ENCODE peak calls at places on chromosomes 7 and 10, in seven cellular contexts. Z is heart right ventricle, A is GM12865, G is hepatocyte, K is psoas muscle, Q is left ventricle myocardium inferior, P is right atrium auricular region. V is an unnamed sample.
A peak's percentile ranks its signal among the peaks of the same experiment; 100 is the strongest.

GRCh38 chr7:106139253-106140251 is 27.4 kb upstream of the SYPL1 start:
- DNase-seq in G (peak; percentile 48), P (no peak), Q (no peak), K (peak; percentile 68), A (no peak), Z (no peak), V (no peak)

GRCh38 chr10:48506147-48506917 is 98.5 kb downstream of the ARHGAP22 start:
- DNase-seq in K (no peak), A (peak; percentile 66), P (peak; percentile 50), G (peak; percentile 57), Z (no peak), Q (no peak), V (no peak)

GRCh38 chr10:22334414-22335203 is 10.7 kb upstream of the SPAG6 start:
- DNase-seq in K (peak; percentile 50), G (peak; percentile 66), Z (peak; percentile 23), A (no peak), P (no peak), Q (no peak), V (no peak)

GRCh38 chr10:122239578-122240257 is 31.4 kb upstream of the BTBD16 start:
- DNase-seq in K (no peak), P (no peak), G (no peak), A (no peak), Z (no peak), Q (no peak), V (peak; percentile 35)

GRCh38 chr10:74078037-74078436 is 72.6 kb downstream of the AP3M1 start:
- DNase-seq in K (no peak), G (no peak), Q (no peak), Z (no peak), A (peak; percentile 24), P (no peak), V (no peak)

GRCh38 chr7:40698214-40698920 is 563.6 kb downstream of the SUGCT start:
- DNase-seq in K (no peak), A (no peak), G (no peak), P (no peak), Q (no peak), Z (no peak), V (no peak)

GRCh38 chr10:25078659-25079429 is 62.4 kb downstream of the THNSL1 start:
- DNase-seq in K (no peak), Z (no peak), G (peak; percentile 43), A (no peak), P (no peak), Q (no peak), V (peak; percentile 8)

GRCh38 chr10:80168679-80169380 is 36.3 kb downstream of the PLAC9 start:
- DNase-seq in K (peak; percentile 67), Z (no peak), G (no peak), P (no peak), Q (no peak), A (peak; percentile 38), V (no peak)

GRCh38 chr10:28217848-28218247 is 85.0 kb downstream of the MPP7 start:
- DNase-seq in K (no peak), Q (no peak), P (no peak), Z (no peak), A (no peak), G (no peak), V (peak; percentile 86)

GRCh38 chr7:24381919-24382505 is 98.0 kb downstream of the NPY start:
- DNase-seq in P (no peak), A (peak; percentile 62), G (peak; percentile 54), Q (no peak), Z (no peak), K (no peak), V (no peak)

GRCh38 chr10:34305189-34305588 is 509.9 kb downstream of the PARD3 start:
- DNase-seq in P (no peak), A (peak; percentile 26), K (no peak), Z (no peak), Q (no peak), G (peak; percentile 82), V (no peak)

GRCh38 chr10:80739963-80740715 is 202.4 kb downstream of the SH2D4B start:
- DNase-seq in G (no peak), K (no peak), A (no peak), Z (no peak), P (peak; percentile 32), Q (no peak), V (no peak)

GRCh38 chr7:109343662-109344061 is 774.0 kb downstream of the DNAJB9 start:
- DNase-seq in Q (no peak), K (no peak), A (no peak), Z (no peak), P (no peak), G (no peak), V (no peak)

GRCh38 chr10:7410306-7410799 is 481 bp downstream of the SFMBT2 start:
- DNase-seq in K (no peak), Z (peak; percentile 41), A (peak; percentile 34), Q (peak; percentile 25), G (peak; percentile 33), P (no peak), V (no peak)

DNA sequence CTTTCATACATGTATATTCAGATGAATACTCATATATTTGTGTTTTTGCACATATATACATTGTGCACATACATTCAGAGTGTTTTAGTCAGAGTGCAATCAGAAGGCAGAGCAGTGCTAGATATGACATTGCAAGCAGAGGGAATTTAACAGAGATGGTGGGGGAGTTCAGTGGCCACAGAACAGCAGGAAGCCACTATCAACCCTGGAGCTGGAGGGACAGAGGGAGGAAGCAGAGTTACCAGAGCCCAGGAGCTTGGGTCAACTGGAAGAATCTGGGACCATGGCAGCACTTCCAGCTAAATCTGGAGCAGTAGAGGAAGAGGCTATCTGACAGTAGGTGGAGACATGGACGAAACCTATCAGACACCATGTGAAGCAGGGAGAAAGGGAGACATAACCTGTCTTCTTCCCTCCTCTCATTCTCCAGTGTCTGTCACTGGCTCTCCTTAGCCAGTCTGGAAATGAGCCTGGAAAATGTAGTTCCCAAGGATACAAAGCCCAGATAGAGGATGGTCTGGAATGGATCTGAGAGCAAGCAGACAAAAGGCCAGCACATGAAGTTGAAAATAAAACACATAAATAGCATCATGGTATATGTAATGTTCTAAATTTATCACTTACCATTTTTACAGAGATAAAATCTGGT is 33.6 kb upstream of the HERPUD2 start:
- DNase-seq in P (no peak), K (no peak), Q (no peak), G (no peak), A (peak; percentile 49), Z (no peak), V (no peak)
- TF ChIP-seq CTCF in P (no peak), K (no peak), Q (no peak), G (no peak), A (no peak), Z (no peak), V (no peak)

GRCh38 chr7:88009651-88010050 is 75.6 kb downstream of the ADAM22 start:
- DNase-seq in P (no peak), A (no peak), G (no peak), Z (no peak), K (no peak), Q (no peak), V (no peak)

GRCh38 chr7:88015309-88015708 is 81.3 kb downstream of the ADAM22 start:
- DNase-seq in Q (no peak), A (no peak), P (no peak), K (no peak), Z (no peak), G (no peak), V (no peak)

GRCh38 chr7:88013981-88014380 is 79.9 kb downstream of the ADAM22 start:
- DNase-seq in Q (no peak), G (no peak), A (no peak), Z (no peak), K (no peak), P (no peak), V (no peak)

GRCh38 chr7:88014581-88014980 is 80.5 kb downstream of the ADAM22 start:
- DNase-seq in P (no peak), Z (no peak), K (no peak), Q (no peak), A (no peak), G (no peak), V (no peak)
- H3K4me3 ChIP-seq in P (no peak overlapping the region), Z (no peak overlapping the region), K (no peak overlapping the region), Q (no peak overlapping the region), A (no peak overlapping the region), G (no peak overlapping the region), V (no peak overlapping the region)

DNA sequence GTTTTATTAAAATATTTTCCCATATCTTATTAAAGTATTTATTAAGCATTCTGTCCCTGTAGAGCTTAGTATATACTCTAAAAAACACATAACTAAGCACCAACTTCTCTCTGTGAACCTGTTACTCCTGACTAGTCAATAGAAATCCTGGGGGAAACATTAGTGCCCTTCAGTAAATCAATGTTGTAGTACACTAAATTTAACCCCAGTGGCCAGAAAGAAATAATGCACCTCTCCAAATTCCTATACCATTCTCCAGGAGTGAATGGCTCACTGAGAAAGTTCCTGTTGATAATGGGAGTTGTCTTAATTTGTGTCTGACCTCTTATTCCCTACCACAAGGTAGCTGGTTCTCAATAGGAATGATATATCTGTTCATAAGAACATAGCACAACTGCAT is 188.2 kb downstream of the SEMA3D start:
- DNase-seq in Z (no peak), A (no peak), Q (no peak), G (no peak), K (no peak), P (no peak), V (no peak)
- TF ChIP-seq CTCF in Z (no peak), A (no peak), Q (no peak), G (no peak), K (no peak), P (peak; percentile 20), V (no peak)

GRCh38 chr7:44391746-44392617 is 66.6 kb upstream of the CAMK2B start:
- DNase-seq in G (no peak), Q (no peak), K (no peak), P (peak; percentile 52), A (no peak), Z (no peak), V (no peak)
- H3K4me3 ChIP-seq in G (no peak overlapping the region), Q (no peak overlapping the region), K (no peak overlapping the region), P (no peak overlapping the region), A (no peak overlapping the region), Z (no peak overlapping the region), V (no peak overlapping the region)

DNA sequence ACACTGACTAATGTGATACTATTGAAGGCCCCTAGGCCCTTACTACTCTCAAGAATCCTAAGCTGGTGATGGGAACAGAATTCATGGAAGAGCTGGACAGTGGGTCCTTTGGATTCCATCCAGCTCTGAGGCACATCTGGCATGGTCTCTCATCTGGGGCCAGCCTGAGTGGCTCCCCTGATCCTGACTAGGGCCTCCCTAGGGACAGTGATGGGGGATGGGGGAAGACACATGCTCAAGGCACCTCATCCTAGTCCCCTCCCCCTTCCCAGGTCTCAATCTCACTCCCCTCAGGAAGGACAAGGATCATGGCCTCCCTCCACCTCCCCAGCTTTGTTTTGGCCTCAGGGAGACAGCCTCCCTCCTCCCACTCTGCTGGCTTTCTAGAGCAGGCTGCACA is 1.8 kb downstream of the KCNIP2 start:
- DNase-seq in A (no peak), Q (no peak), P (no peak), Z (no peak), K (no peak), G (no peak), V (no peak)
- TF ChIP-seq CTCF in A (no peak), Q (no peak), P (no peak), Z (no peak), K (no peak), G (no peak), V (no peak)

V was measured in AG09309.